ENCODE peak calls at places on chromosomes 3 and 15, in nine cellular contexts. Q, H, O, I, J, X, D, V and A are unnamed samples.
A peak's percentile ranks its signal among the peaks of the same experiment; 100 is the strongest.

GRCh38 chr15:74795961-74796625 is 14.2 kb downstream of the CSK start:
- DNase-seq in Q (no peak), I (no peak), H (peak; percentile 64), V (no peak), D (no peak), O (no peak), J (no peak), X (no peak), A (no peak)

GRCh38 chr3:138944842-138945645 is 1.9 kb downstream of the FOXL2 start:
- DNase-seq in X (no peak), Q (no peak), V (no peak), I (no peak), H (no peak), D (peak; percentile 35), J (no peak), O (no peak), A (no peak)

GRCh38 chr15:94777037-94777436 is 545.7 kb downstream of the MCTP2 start:
- DNase-seq in H (no peak), I (no peak), J (no peak), O (no peak), Q (no peak), X (no peak), D (no peak), V (no peak), A (no peak)

GRCh38 chr3:148329481-148330220 is 368.1 kb upstream of the AGTR1 start:
- DNase-seq in D (no peak), Q (no peak), J (no peak), V (no peak), X (no peak), I (no peak), O (no peak), H (no peak), A (no peak)

GRCh38 chr3:105503191-105503593 is 136.5 kb downstream of the ALCAM start:
- DNase-seq in X (no peak), H (no peak), O (no peak), I (no peak), D (no peak), V (no peak), J (no peak), Q (no peak), A (no peak)

GRCh38 chr3:102599819-102600576 is 165.2 kb downstream of the ZPLD1 start:
- DNase-seq in J (no peak), I (no peak), D (no peak), O (no peak), Q (no peak), V (no peak), X (no peak), H (no peak), A (no peak)

GRCh38 chr3:11734-12133 is 184.8 kb upstream of the CHL1 start:
- DNase-seq in X (no peak), V (peak; percentile 8), O (peak; percentile 14), J (no peak), I (peak; percentile 56), H (no peak), D (no peak), Q (peak; percentile 25), A (peak; percentile 3)

GRCh38 chr3:160554980-160555379 is 10.4 kb downstream of the KPNA4 start:
- DNase-seq in X (no peak), J (no peak), D (no peak), Q (no peak), O (no peak), I (no peak), H (no peak), V (no peak), A (no peak)

GRCh38 chr3:136263251-136263650 is 13.1 kb downstream of the PCCB start:
- DNase-seq in O (no peak), D (no peak), H (no peak), V (no peak), J (no peak), I (no peak), X (no peak), Q (no peak), A (no peak)

GRCh38 chr3:123411340-123412040 is 37.4 kb downstream of the ADCY5 start:
- DNase-seq in V (no peak), O (no peak), J (no peak), I (no peak), H (no peak), D (no peak), X (no peak), Q (no peak), A (no peak)

GRCh38 chr15:90270502-90271150 is 5.2 kb downstream of the NGRN start:
- DNase-seq in H (no peak), X (no peak), O (no peak), D (peak; percentile 62), Q (no peak), I (no peak), J (no peak), V (no peak), A (no peak)

GRCh38 chr3:29937185-29937584 is 656.3 kb downstream of the RBMS3 start:
- DNase-seq in Q (no peak), H (peak; percentile 86), X (no peak), I (no peak), D (no peak), O (no peak), J (no peak), V (peak; percentile 48), A (peak; percentile 36)

GRCh38 chr3:29240248-29240647 is 40.6 kb upstream of the RBMS3 start:
- DNase-seq in J (no peak), X (no peak), V (peak; percentile 74), I (no peak), H (peak; percentile 62), D (no peak), O (no peak), Q (no peak), A (peak; percentile 25)

GRCh38 chr15:100383302-100384107 is 41.7 kb upstream of the ADAMTS17 start:
- DNase-seq in J (no peak), D (peak; percentile 53), I (no peak), Q (peak; percentile 53), V (peak; percentile 52), O (no peak), H (peak; percentile 22), X (no peak), A (peak; percentile 46)

GRCh38 chr3:67093315-67093714 is 95.2 kb downstream of the KBTBD8 start:
- DNase-seq in Q (no peak), H (no peak), V (no peak), O (no peak), X (no peak), I (no peak), J (no peak), D (no peak), A (no peak)

GRCh38 chr15:70566047-70566835 is 197.1 kb downstream of the UACA start:
- DNase-seq in X (no peak), D (no peak), I (no peak), V (no peak), Q (no peak), J (no peak), H (no peak), O (no peak), A (no peak)

GRCh38 chr15:78841891-78842290 is 30.6 kb upstream of the ADAMTS7 start:
- DNase-seq in Q (no peak), H (no peak), O (no peak), D (no peak), X (no peak), J (no peak), V (no peak), I (no peak), A (no peak)

GRCh38 chr3:66480666-66481065 is 20.2 kb downstream of the LRIG1 start:
- DNase-seq in V (peak; percentile 44), J (no peak), O (no peak), I (no peak), H (no peak), D (no peak), X (no peak), Q (no peak), A (no peak)

GRCh38 chr3:73605388-73605787 is 19.4 kb downstream of the PDZRN3 start:
- DNase-seq in Q (no peak), D (no peak), H (peak; percentile 28), O (no peak), J (no peak), V (peak; percentile 93), I (no peak), X (no peak), A (no peak)

GRCh38 chr3:13891492-13892073 is 11.7 kb upstream of the WNT7A start:
- DNase-seq in V (no peak), Q (no peak), X (no peak), J (no peak), I (no peak), O (no peak), D (peak; percentile 57), H (peak; percentile 48), A (peak; percentile 35)
- H3K27ac ChIP-seq in V (no peak overlapping the region), Q (no peak overlapping the region), X (no peak overlapping the region), J (no peak overlapping the region), I (no peak overlapping the region), O (no peak overlapping the region), D (no peak overlapping the region), H (no peak overlapping the region), A (no peak overlapping the region)

GRCh38 chr15:33234019-33234418 is 39.5 kb upstream of the FMN1 start:
- DNase-seq in Q (peak; percentile 11), I (no peak), D (peak; percentile 36), O (no peak), H (peak; percentile 54), J (no peak), V (peak; percentile 49), X (no peak), A (peak; percentile 48)
- TF ChIP-seq CTCF in Q (peak; percentile 45), I (peak; percentile 41), D (peak; percentile 61), O (peak; percentile 50), H (peak; percentile 85), J (peak; percentile 56), V (peak; percentile 52), X (no peak), A (peak; percentile 57)

DNA sequence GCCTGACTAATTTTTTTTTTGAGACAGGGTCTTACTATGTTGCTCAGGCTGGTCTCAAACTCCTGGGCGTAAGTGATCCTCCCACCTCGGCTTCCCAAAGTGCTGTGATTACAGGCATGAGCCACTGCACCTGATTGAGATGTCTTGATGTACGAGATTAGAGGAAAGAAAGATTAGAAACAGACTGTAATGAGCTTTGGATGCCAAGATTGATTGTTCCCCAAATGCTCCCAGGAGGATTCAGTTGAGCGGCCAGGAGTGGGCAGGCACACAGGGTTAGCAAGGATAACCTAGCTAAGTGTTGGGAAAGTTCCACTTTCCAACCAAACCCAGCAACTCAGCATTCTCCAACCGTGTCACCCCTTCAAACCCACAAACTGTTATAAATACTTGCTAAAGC is 63.7 kb downstream of the SRGAP3 start:
- DNase-seq in V (no peak), D (peak; percentile 25), Q (no peak), H (no peak), O (no peak), X (peak; percentile 14), I (no peak), J (no peak), A (no peak)
- H3K27ac ChIP-seq in V (no peak overlapping the region), D (no peak overlapping the region), Q (no peak overlapping the region), H (no peak overlapping the region), O (no peak overlapping the region), X (no peak overlapping the region), I (no peak overlapping the region), J (no peak overlapping the region), A (no peak overlapping the region)

DNA sequence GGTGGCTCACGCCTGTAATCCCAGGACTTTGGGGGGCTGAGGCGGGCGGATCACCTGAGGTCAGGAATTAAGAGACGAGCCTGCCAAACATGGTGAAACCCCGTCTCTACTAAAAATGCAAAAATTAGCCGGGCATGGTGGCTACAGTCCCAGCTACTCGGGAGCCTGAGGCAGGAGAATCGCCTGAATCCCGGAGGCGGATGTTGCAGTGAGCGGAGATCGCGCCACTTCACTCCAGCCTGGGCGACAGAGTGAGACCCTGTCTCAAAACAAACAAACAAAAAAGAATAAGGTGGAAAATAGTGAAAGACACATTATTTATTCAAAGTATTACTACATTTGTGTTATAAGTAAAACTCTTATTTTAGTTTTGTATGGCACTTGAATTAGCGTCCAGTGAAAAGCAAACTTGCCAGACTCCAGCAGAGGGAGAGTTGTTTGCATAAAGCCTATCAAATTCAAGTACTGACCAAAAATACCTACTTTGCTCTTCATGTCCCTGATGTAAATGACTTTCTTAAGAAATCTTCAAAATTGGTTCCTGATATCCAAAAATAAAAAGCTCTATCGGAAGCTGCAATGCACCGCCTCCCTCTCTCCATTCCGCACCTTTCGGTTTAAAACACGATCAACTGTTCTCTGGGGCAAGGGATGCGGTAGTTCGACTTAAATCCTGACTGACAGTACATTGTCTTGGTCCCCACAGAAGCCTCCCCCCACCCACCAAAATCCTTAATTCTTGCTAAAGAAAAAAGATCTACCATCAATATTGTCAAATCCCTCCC is 1.2 kb downstream of the TRPM7 start:
- DNase-seq in X (no peak), D (peak; percentile 17), Q (no peak), O (no peak), V (peak; percentile 25), J (no peak), I (no peak), H (no peak), A (no peak)
- TF ChIP-seq CTCF in X (no peak), D (no peak), Q (no peak), O (peak; percentile 14), V (no peak), J (peak; percentile 24), I (no peak), H (peak; percentile 23), A (no peak)